ENCODE peak calls at places on chromosomes 4 and X, in nine cellular contexts. H, P, V, D, I, F, K, Z and R are unnamed samples.

GRCh38 chr4:89438102-89438831 is 130.7 kb upstream of the GPRIN3 start:
- DNase-seq in H (peak), P (peak), V (peak), D (no peak), I (peak), F (peak), K (peak), Z (no peak), R (peak)

GRCh38 chrX:104482757-104483156 is 83.2 kb upstream of the IL1RAPL2 start:
- DNase-seq in H (peak), P (no peak), V (no peak), D (no peak), I (no peak), F (no peak), K (no peak), Z (no peak), R (no peak)

GRCh38 chr4:2651546-2651945 is 104.6 kb downstream of the TNIP2 start:
- DNase-seq in H (no peak), P (no peak), V (no peak), D (no peak), I (no peak), F (peak), K (no peak), Z (no peak), R (no peak)

GRCh38 chr4:172553216-172553615 is 615.4 kb upstream of the GALNT7 start:
- DNase-seq in H (no peak), P (no peak), V (no peak), D (no peak), I (no peak), F (no peak), K (no peak), Z (no peak), R (no peak)

GRCh38 chrX:23953908-23954269 is 46.1 kb downstream of the CXorf58 start:
- DNase-seq in H (peak), P (no peak), V (no peak), D (no peak), I (no peak), F (no peak), K (no peak), Z (no peak), R (no peak)

GRCh38 chr4:152936446-152937279 is 540 bp downstream of the FHDC1 start:
- DNase-seq in H (peak), P (peak), V (peak), D (peak), I (peak), F (peak), K (peak), Z (no peak), R (peak)

GRCh38 chrX:81259714-81260395 is 58.0 kb downstream of the SH3BGRL start:
- DNase-seq in H (no peak), P (peak), V (no peak), D (no peak), I (no peak), F (no peak), K (no peak), Z (no peak), R (no peak)

GRCh38 chr4:86557526-86557925 is 36.6 kb upstream of the PTPN13 start:
- DNase-seq in H (no peak), P (peak), V (no peak), D (no peak), I (no peak), F (no peak), K (no peak), Z (no peak), R (no peak)

GRCh38 chrX:12977761-12978204 is 2.9 kb downstream of the TMSB4X start:
- DNase-seq in H (no peak), P (no peak), V (no peak), D (no peak), I (no peak), F (no peak), K (no peak), Z (no peak), R (no peak)

GRCh38 chrX:57817302-57817701 is 93.0 kb downstream of the ZXDA start:
- DNase-seq in H (peak), P (no peak), V (no peak), D (no peak), I (no peak), F (no peak), K (no peak), Z (no peak), R (no peak)

GRCh38 chr4:145487626-145488025 is 6.0 kb downstream of the SMAD1 start:
- DNase-seq in H (no peak), P (no peak), V (no peak), D (no peak), I (no peak), F (no peak), K (no peak), Z (no peak), R (no peak)

GRCh38 chr4:93127489-93127888 is 701.1 kb upstream of the ATOH1 start:
- DNase-seq in H (no peak), P (no peak), V (no peak), D (no peak), I (no peak), F (no peak), K (no peak), Z (no peak), R (no peak)

GRCh38 chr4:151031831-151032605 is 16.9 kb upstream of the LRBA start:
- DNase-seq in H (no peak), P (peak), V (no peak), D (no peak), I (no peak), F (no peak), K (no peak), Z (no peak), R (no peak)

GRCh38 chr4:15777697-15778096 is 431 bp upstream of the CD38 start:
- DNase-seq in H (peak), P (no peak), V (no peak), D (no peak), I (no peak), F (no peak), K (no peak), Z (no peak), R (no peak)

GRCh38 chrX:11380187-11380586 is 87.0 kb downstream of the AMELX start:
- DNase-seq in H (no peak), P (no peak), V (no peak), D (no peak), I (peak), F (no peak), K (no peak), Z (no peak), R (peak)

GRCh38 chr4:158458271-158458895 is 63.3 kb upstream of the RXFP1 start:
- DNase-seq in H (no peak), P (no peak), V (no peak), D (no peak), I (no peak), F (no peak), K (peak), Z (no peak), R (no peak)

GRCh38 chr4:56505269-56506109 is at the start of gene ARL9:
- DNase-seq in H (no peak), P (peak), V (peak), D (peak), I (peak), F (peak), K (peak), Z (peak), R (peak)

GRCh38 chrX:118730500-118731247 is 3.3 kb downstream of the IL13RA1 start:
- DNase-seq in H (no peak), P (peak), V (no peak), D (no peak), I (peak), F (no peak), K (no peak), Z (no peak), R (no peak)

GRCh38 chrX:40908026-40908425 is 172.7 kb upstream of the MED14 start:
- DNase-seq in H (no peak), P (peak), V (no peak), D (no peak), I (no peak), F (no peak), K (no peak), Z (no peak), R (no peak)

GRCh38 chrX:71536285-71536684 is 3.4 kb downstream of the OGT start:
- DNase-seq in H (no peak), P (no peak), V (no peak), D (no peak), I (peak), F (peak), K (no peak), Z (no peak), R (no peak)

GRCh38 chr4:77156912-77157858 is at the start of gene CCNG2:
- DNase-seq in H (no peak), P (peak), V (peak), D (peak), I (peak), F (peak), K (peak), Z (peak), R (peak)

GRCh38 chr4:173214661-173215060 is 46.0 kb downstream of the GALNT7 start:
- DNase-seq in H (no peak), P (peak), V (no peak), D (no peak), I (peak), F (peak), K (no peak), Z (no peak), R (no peak)

GRCh38 chr4:63764400-63764799 is 644.9 kb downstream of the TECRL start:
- DNase-seq in H (no peak), P (no peak), V (no peak), D (no peak), I (no peak), F (no peak), K (no peak), Z (no peak), R (no peak)

GRCh38 chr4:13378973-13379759 is 105.0 kb downstream of the RAB28 start:
- DNase-seq in H (no peak), P (no peak), V (no peak), D (no peak), I (no peak), F (no peak), K (no peak), Z (no peak), R (no peak)

GRCh38 chr4:1236103-1236641 is 12.8 kb downstream of the CTBP1 start:
- DNase-seq in H (no peak), P (no peak), V (no peak), D (no peak), I (no peak), F (no peak), K (no peak), Z (no peak), R (no peak)

GRCh38 chr4:185119927-185120630 is 23.0 kb upstream of the SLC25A4 start:
- DNase-seq in H (peak), P (peak), V (no peak), D (no peak), I (no peak), F (no peak), K (no peak), Z (no peak), R (no peak)

GRCh38 chr4:70788733-70789132 is 51.0 kb downstream of the GRSF1 start:
- DNase-seq in H (no peak), P (no peak), V (no peak), D (no peak), I (no peak), F (no peak), K (no peak), Z (no peak), R (no peak)

GRCh38 chrX:44344194-44344593 is 722 bp upstream of the EFHC2 start:
- DNase-seq in H (peak), P (no peak), V (peak), D (peak), I (peak), F (peak), K (peak), Z (peak), R (peak)
- TF ChIP-seq POLR2A in H (no peak), P (no peak), V (no peak), D (no peak), I (no peak), F (no peak), K (no peak), Z (no peak), R (no peak)

DNA sequence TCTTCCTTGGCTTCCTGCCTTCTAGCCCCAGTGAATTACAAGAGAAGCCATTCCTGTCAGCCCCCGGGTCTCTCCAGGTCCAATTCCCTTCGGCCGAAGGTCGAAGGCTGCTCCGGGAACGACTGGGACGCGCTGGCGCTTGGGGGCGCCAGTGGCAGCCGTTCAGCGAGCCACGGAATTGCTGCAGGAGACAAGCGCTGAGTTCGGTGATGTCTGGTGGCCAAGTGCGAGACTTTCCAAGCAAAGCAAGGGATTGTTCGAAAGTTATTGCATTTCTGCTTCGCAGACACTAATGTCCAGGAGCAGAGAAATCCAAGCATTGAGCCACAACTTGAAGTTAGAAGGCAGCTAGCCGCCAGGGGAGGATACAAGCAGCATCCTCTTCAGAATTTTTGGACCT is 1.1 kb upstream of the DKK2 start:
- DNase-seq in H (no peak), P (peak), V (peak), D (no peak), I (peak), F (peak), K (peak), Z (no peak), R (peak)
- TF ChIP-seq CTCF in H (no peak), P (peak), V (peak), D (peak), I (peak), F (no peak), K (no peak), Z (no peak), R (no peak)

DNA sequence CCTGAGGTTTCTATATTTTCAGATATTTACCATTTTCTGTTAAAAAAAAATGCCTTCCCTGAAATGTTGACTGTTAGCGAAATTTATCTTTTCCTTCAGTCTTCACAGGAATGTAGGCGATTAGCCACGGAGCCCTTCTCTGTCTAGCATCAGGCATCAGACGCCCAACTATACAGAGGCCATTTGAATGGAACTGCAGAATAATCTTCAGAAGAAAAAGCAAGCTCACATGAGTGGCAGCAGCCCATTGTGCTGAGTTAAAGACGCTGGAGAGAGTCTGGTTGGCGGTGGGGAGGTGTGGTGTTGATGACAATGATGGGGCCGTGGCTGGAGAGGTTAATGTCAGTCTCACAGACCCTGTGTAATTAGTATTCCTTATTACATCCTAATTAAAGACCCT is 196.8 kb upstream of the LEF1 start:
- DNase-seq in H (no peak), P (no peak), V (no peak), D (no peak), I (no peak), F (no peak), K (no peak), Z (no peak), R (no peak)
- TF ChIP-seq POLR2A in H (no peak), P (no peak), V (no peak), D (no peak), I (no peak), F (no peak), K (no peak), Z (no peak), R (no peak)

DNA sequence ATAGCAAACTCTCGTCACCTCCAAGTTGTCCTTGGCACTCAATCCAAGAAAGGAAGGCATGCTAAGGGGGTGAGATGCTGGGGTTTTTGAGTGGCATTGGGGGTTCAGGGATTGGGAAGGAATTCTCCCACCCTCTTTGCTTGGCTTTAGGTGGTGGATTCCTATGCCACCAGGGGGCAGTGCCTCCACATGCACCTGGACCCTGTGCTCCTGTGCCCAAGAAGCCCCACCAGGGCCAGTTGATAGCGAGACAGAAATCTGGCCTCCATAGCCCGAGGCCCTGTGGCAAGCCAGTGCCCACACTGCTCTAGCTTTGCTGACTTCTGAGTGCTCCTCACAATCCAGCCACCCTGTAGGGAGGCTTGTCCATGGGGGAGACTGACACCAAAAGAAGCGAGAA is 2.0 kb upstream of the FATE1 start:
- DNase-seq in H (peak), P (no peak), V (no peak), D (peak), I (peak), F (peak), K (no peak), Z (no peak), R (no peak)
- TF ChIP-seq CTCF in H (peak), P (peak), V (peak), D (peak), I (peak), F (peak), K (peak), Z (no peak), R (no peak)